ENCODE peak calls at places on chromosomes 16 and 17, in six cellular contexts. D is K562, V is HCT116, J is H1, L is HepG2, X is GM12878. Z is an unnamed sample.
A peak's percentile ranks its signal among the peaks of the same experiment; 100 is the strongest.

GRCh38 chr17:78044280-78044835 is 84.2 kb downstream of the TMC6 start:
- DNase-seq in X (no peak), V (peak; percentile 23), L (no peak), J (no peak), D (no peak), Z (no peak)

GRCh38 chr16:75192606-75193264 is 14.2 kb downstream of the CTRB2 start:
- DNase-seq in J (no peak), L (peak; percentile 25), X (no peak), V (no peak), D (no peak), Z (no peak)

GRCh38 chr16:5615868-5616642 is 518.5 kb upstream of the EEF2KMT start:
- DNase-seq in X (no peak), L (peak; percentile 35), J (peak; percentile 88), D (peak; percentile 89), V (peak; percentile 24), Z (peak; percentile 77)

GRCh38 chr16:89324056-89325010 is 106.8 kb downstream of the ZNF778 start:
- DNase-seq in X (peak; percentile 90), L (no peak), J (no peak), D (no peak), V (no peak), Z (no peak)

GRCh38 chr16:28090646-28091377 is 27.3 kb upstream of the GSG1L start:
- DNase-seq in D (peak; percentile 40), L (no peak), J (peak; percentile 88), X (no peak), V (no peak), Z (peak; percentile 63)

GRCh38 chr17:17147821-17148220 is 58.3 kb downstream of the PLD6 start:
- DNase-seq in X (no peak), J (no peak), V (no peak), L (no peak), D (no peak), Z (no peak)

GRCh38 chr17:27346228-27346899 is 52.5 kb downstream of the WSB1 start:
- DNase-seq in X (no peak), L (no peak), J (no peak), D (no peak), V (no peak), Z (no peak)

GRCh38 chr16:73771676-73772075 is 524.9 kb upstream of the PSMD7 start:
- DNase-seq in V (no peak), L (no peak), D (no peak), X (no peak), J (no peak), Z (no peak)

GRCh38 chr17:431494-431893 is 78.9 kb upstream of the RPH3AL start:
- DNase-seq in D (no peak), V (no peak), X (no peak), J (no peak), L (no peak), Z (no peak)

GRCh38 chr16:25051446-25052160 is 36.4 kb upstream of the ARHGAP17 start:
- DNase-seq in X (no peak), L (no peak), J (no peak), D (no peak), V (no peak), Z (no peak)

GRCh38 chr17:57288753-57289121 is 32.4 kb downstream of the MSI2 start:
- DNase-seq in J (no peak), X (no peak), D (no peak), L (no peak), V (no peak), Z (no peak)

GRCh38 chr17:66507103-66507923 is 204.9 kb downstream of the PRKCA start:
- DNase-seq in X (no peak), V (peak; percentile 33), L (peak; percentile 39), D (peak; percentile 56), J (no peak), Z (no peak)

DNA sequence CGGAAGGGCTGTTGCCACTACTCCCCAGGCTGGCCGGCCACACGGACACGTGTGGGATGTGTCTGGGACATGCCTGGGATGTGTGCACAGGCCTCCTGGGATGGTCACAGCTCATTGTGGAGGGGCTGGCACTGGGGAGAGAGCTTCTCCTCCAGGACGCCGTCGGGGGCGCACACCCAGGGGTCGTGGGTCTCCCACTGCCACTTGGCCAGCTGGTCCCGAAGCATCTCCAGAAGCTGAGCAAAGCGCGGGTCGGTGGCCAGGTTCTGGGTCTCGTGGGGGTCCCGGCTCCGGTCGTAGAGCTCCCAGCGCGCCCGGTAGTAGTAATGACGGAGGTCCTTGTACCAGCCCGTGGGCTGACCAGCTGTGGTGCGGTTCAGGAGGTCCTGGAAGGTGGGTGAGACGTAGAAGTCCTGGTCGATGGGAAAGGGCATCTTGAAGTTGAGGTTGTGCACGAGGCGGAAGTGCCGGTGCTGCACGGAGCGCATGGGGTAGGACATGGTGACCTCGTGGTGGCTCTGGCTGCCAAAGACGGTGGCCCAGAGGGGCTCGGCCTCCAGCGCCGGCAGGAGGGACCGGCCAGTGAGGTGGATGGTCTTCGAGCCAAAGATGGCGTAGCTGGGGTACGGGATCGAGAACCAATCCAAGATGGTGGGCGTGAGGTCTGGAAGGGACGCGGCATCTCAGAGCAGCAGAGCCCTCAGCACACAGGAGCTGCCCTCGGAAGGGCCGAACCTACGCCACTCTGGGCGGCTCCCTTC is 9.6 kb downstream of the SGSH start:
- DNase-seq in J (no peak), X (no peak), D (no peak), V (no peak), L (no peak), Z (no peak)
- TF ChIP-seq YY1 in J (no peak), X (no peak), D (no peak), V (no peak), L (no peak), Z (no peak)

GRCh38 chr16:56728027-56728426 is 1.9 kb upstream of the NUP93 start:
- DNase-seq in X (no peak), L (no peak), D (no peak), V (no peak), J (no peak), Z (no peak)

GRCh38 chr16:56729736-56730662 is at the start of gene NUP93:
- DNase-seq in V (peak; percentile 86), J (peak; percentile 87), X (peak; percentile 47), D (peak; percentile 96), L (peak; percentile 92), Z (peak; percentile 87)

GRCh38 chr16:56732366-56732765 is 2.4 kb downstream of the NUP93 start:
- DNase-seq in J (no peak), V (no peak), D (no peak), L (no peak), X (peak; percentile 38), Z (no peak)

GRCh38 chr16:56726926-56727325 is 3.0 kb upstream of the NUP93 start:
- DNase-seq in X (no peak), V (no peak), J (no peak), D (no peak), L (no peak), Z (no peak)

GRCh38 chr16:56729351-56729735 is 586 bp upstream of the NUP93 start:
- DNase-seq in X (no peak), J (no peak), V (no peak), D (no peak), L (no peak), Z (no peak)
- TF ChIP-seq ZNF274 in X (no peak), J (no peak), V (no peak), D (no peak), L (no peak), Z (no peak)

DNA sequence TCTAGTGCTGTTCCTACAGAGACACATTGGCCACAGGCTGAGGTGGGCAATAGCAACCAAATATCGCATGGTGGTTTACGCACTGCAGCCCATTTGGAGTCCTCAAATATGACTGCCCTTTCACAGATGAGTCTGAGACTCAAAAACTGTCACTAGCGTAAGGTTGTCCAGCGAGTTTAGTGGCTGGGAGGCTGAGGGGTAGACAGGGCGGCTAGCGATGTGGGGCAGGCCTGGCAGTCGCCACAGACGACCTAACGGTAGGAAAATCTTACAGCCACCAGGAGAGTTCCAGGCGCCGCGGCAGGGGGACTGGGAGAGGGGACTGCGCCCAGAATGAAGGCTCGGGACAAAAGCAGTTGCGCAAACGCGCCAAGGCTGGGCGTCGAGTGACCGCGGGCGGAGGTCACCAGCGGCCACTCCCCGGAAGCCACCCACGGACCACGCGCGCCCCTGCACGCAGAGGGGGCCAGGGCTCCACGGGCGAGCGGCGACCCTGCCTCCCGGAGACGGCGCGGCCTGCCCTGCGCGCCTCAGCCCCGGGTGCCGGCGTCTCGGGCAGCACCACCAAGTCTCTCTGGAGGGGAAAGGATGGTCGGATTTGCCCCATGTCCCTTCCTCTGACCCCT is 699 bp upstream of the MAP1LC3B start:
- DNase-seq in D (no peak), L (peak; percentile 76), X (no peak), J (no peak), V (no peak), Z (no peak)
- TF ChIP-seq YY1 in D (no peak), L (no peak), X (no peak), J (no peak), V (no peak), Z (no peak)

DNA sequence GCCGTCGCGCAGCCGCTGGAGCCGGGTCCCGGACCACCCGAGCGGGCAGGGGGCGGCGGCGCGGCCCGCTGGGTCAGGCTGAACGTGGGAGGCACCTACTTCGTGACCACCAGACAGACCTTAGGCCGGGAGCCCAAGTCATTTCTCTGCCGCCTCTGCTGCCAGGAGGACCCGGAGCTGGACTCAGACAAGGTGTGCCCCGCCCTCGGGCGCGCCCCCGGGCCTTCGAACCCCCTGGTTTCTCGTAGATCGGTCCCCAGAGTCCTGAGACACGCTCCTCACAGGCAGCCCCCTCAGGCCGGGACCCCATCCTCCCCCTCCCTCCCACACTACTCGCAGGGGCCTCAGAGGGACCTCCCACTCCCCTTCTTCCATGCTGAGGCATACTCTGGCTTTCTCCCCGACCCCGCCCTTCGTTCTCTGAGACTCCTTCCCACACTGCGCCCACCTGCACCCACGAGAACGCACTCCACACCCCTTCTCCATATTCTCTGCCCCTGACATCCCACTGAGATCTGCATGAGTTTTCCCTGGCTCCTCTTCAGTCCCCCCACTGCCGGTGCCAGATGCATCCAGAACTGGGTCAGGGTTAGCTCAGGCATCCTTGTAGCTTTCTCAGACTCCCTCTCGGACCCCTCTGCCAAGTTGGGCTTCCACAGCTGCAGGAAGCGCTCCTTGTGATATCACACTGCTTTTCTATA is 523 bp downstream of the KCTD2 start:
- DNase-seq in D (peak; percentile 67), L (no peak), V (no peak), X (no peak), J (no peak), Z (no peak)
- TF ChIP-seq ZNF274 in D (no peak), L (no peak), V (no peak), X (no peak), J (no peak), Z (no peak)

GRCh38 chr17:79912552-79913330 is 73.5 kb upstream of the CBX4 start:
- DNase-seq in V (no peak), J (no peak), D (no peak), X (no peak), L (no peak), Z (no peak)
- TF ChIP-seq YY1 in V (no peak), J (no peak), D (no peak), X (no peak), L (no peak), Z (no peak)

GRCh38 chr16:48617104-48617503 is 7.1 kb upstream of the N4BP1 start:
- DNase-seq in D (no peak), V (no peak), X (no peak), J (no peak), L (no peak), Z (no peak)
- TF ChIP-seq ZNF274 in D (no peak), V (no peak), X (no peak), J (no peak), L (no peak), Z (no peak)